ENCODE peak calls at places on chromosomes 11 and 22, in ten cellular contexts. J is stimulated activated CD4-positive, alpha-beta T cell treated with anti-CD3 and anti-CD28 coated beads, Interleukin-12 subunit alpha, Interleukin-12 subunit beta, amount 100 ng/mL, for 48 hours; K is NCI-H510A treated with DMSO at 0.1 percent for 48 hours; I is CD8-positive, alpha-beta memory T cell; X is nephron progenitor cell; L is stimulated activated CD8-positive, alpha-beta memory T cell treated with anti-CD3 and anti-CD28 coated beads, Interleukin-4, amount 100 ng/mL, for 24 hours; G is activated naive CD8-positive, alpha-beta T cell treated with anti-CD3 and anti-CD28 coated beads for 36 hours; H is NCI-H1930; O is cardiac muscle cell; Q is Panc1. W is an unnamed sample.

GRCh38 chr11:112795142-112795815 is 165.9 kb upstream of the NCAM1 start:
- DNase-seq in J (no peak), K (peak), I (no peak), X (peak), L (no peak), G (peak), H (no peak), O (peak), Q (peak), W (peak)

GRCh38 chr11:61974766-61975631 is 7.6 kb upstream of the FTH1 start:
- DNase-seq in J (no peak), K (no peak), I (no peak), X (no peak), L (no peak), G (no peak), H (no peak), O (peak), Q (no peak), W (no peak)

GRCh38 chr22:37416806-37417205 is 10.5 kb downstream of the ELFN2 start:
- DNase-seq in J (no peak), K (no peak), I (peak), X (peak), L (peak), G (peak), H (no peak), O (no peak), Q (no peak), W (peak)

GRCh38 chr11:95283653-95284052 is 52.7 kb upstream of the SESN3 start:
- DNase-seq in J (no peak), K (no peak), I (no peak), X (no peak), L (no peak), G (no peak), H (no peak), O (peak), Q (no peak), W (no peak)

GRCh38 chr22:49959782-49960158 is 802 bp upstream of the PIM3 start:
- DNase-seq in J (no peak), K (no peak), I (no peak), X (no peak), L (no peak), G (no peak), H (no peak), O (peak), Q (no peak), W (peak)

GRCh38 chr11:35390737-35391682 is 28.3 kb downstream of the SLC1A2 start:
- DNase-seq in J (peak), K (no peak), I (no peak), X (no peak), L (no peak), G (peak), H (no peak), O (peak), Q (peak), W (peak)

GRCh38 chr11:82733444-82734119 is at the start of gene FAM181B:
- DNase-seq in J (no peak), K (peak), I (no peak), X (peak), L (no peak), G (peak), H (peak), O (peak), Q (no peak), W (no peak)

GRCh38 chr11:33214187-33214586 is 43.0 kb upstream of the HIPK3 start:
- DNase-seq in J (no peak), K (no peak), I (no peak), X (no peak), L (no peak), G (no peak), H (no peak), O (peak), Q (no peak), W (no peak)

GRCh38 chr11:4851033-4851432 is 2.0 kb upstream of the OR51S1 start:
- DNase-seq in J (no peak), K (no peak), I (no peak), X (no peak), L (no peak), G (no peak), H (no peak), O (peak), Q (no peak), W (no peak)

GRCh38 chr11:132028380-132029240 is 658.2 kb downstream of the NTM start:
- DNase-seq in J (no peak), K (no peak), I (no peak), X (peak), L (no peak), G (peak), H (peak), O (peak), Q (peak), W (no peak)

GRCh38 chr22:35590634-35591295 is 26.4 kb downstream of the MB start:
- DNase-seq in J (no peak), K (no peak), I (no peak), X (no peak), L (no peak), G (no peak), H (no peak), O (no peak), Q (no peak), W (no peak)

GRCh38 chr11:2576536-2576935 is 123.3 kb downstream of the KCNQ1OT1 start:
- DNase-seq in J (no peak), K (no peak), I (peak), X (no peak), L (no peak), G (no peak), H (no peak), O (no peak), Q (no peak), W (no peak)

GRCh38 chr11:61978703-61979661 is 11.5 kb upstream of the FTH1 start:
- DNase-seq in J (no peak), K (no peak), I (no peak), X (no peak), L (no peak), G (no peak), H (no peak), O (peak), Q (no peak), W (no peak)

GRCh38 chr11:47616726-47617416 is 22.7 kb upstream of the C1QTNF4 start:
- DNase-seq in J (no peak), K (no peak), I (no peak), X (peak), L (no peak), G (no peak), H (peak), O (peak), Q (peak), W (peak)

GRCh38 chr22:41408665-41409064 is 26.9 kb downstream of the TEF start:
- DNase-seq in J (no peak), K (no peak), I (no peak), X (no peak), L (no peak), G (no peak), H (no peak), O (no peak), Q (no peak), W (no peak)

W was measured in activated CD4-positive, alpha-beta memory T cell treated with anti-CD3 and anti-CD28 coated beads, Interleukin-2, amount 10 ng/mL, durations not matched to agents 7 days and 5 days.